ENCODE peak calls at places on chromosomes 3 and 15, in four cellular contexts. One of them, this sample, is unnamed.

GRCh38 chr15:29534378-29534777 is 264.8 kb upstream of the NSMCE3 start:
- DNase-seq in WTC11: no peak
- DNase-seq in SK-N-SH: no peak
- DNase-seq in GM12878: no peak
- DNase-seq in this sample: no peak

GRCh38 chr15:100205549-100206295 is 136.1 kb downstream of the ADAMTS17 start:
- DNase-seq in SK-N-SH: no peak
- DNase-seq in WTC11: no peak
- DNase-seq in GM12878: no peak
- DNase-seq in this sample: no peak

GRCh38 chr3:13115616-13115910 is 42.3 kb upstream of the IQSEC1 start:
- DNase-seq in GM12878: no peak
- DNase-seq in SK-N-SH: no peak
- DNase-seq in WTC11: no peak
- DNase-seq in this sample: no peak

GRCh38 chr3:98734737-98735136 is 28.4 kb upstream of the ST3GAL6 start:
- DNase-seq in SK-N-SH: peak; percentile 72
- DNase-seq in GM12878: no peak
- DNase-seq in WTC11: no peak
- DNase-seq in this sample: no peak

GRCh38 chr15:91589360-91589759 is 264.1 kb upstream of the SLCO3A1 start:
- DNase-seq in WTC11: no peak
- DNase-seq in GM12878: no peak
- DNase-seq in SK-N-SH: no peak
- DNase-seq in this sample: no peak

GRCh38 chr15:67013696-67014095 is 51.7 kb upstream of the SMAD3 start:
- DNase-seq in GM12878: no peak
- DNase-seq in WTC11: peak; percentile 55
- DNase-seq in SK-N-SH: no peak
- DNase-seq in this sample: no peak

GRCh38 chr3:152667267-152667666 is 167.7 kb upstream of the P2RY1 start:
- DNase-seq in WTC11: no peak
- DNase-seq in GM12878: no peak
- DNase-seq in SK-N-SH: no peak
- DNase-seq in this sample: no peak

GRCh38 chr3:139173372-139174108 is 128.8 kb upstream of the PRR23C start:
- DNase-seq in SK-N-SH: no peak
- DNase-seq in WTC11: no peak
- DNase-seq in GM12878: peak; percentile 23
- DNase-seq in this sample: no peak

GRCh38 chr3:37024092-37024491 is 30.8 kb downstream of the MLH1 start:
- DNase-seq in WTC11: no peak
- DNase-seq in GM12878: no peak
- DNase-seq in SK-N-SH: peak; percentile 12
- DNase-seq in this sample: peak; percentile 54

GRCh38 chr3:61110576-61110975 is 140.7 kb downstream of the FHIT start:
- DNase-seq in SK-N-SH: no peak
- DNase-seq in WTC11: no peak
- DNase-seq in GM12878: peak; percentile 28
- DNase-seq in this sample: no peak

GRCh38 chr3:79314962-79315361 is 452.8 kb downstream of the ROBO1 start:
- DNase-seq in GM12878: no peak
- DNase-seq in WTC11: no peak
- DNase-seq in SK-N-SH: no peak
- DNase-seq in this sample: no peak

GRCh38 chr15:55737373-55737772 is 5.6 kb downstream of the PRTG start:
- DNase-seq in WTC11: no peak
- DNase-seq in GM12878: no peak
- DNase-seq in SK-N-SH: peak; percentile 20
- DNase-seq in this sample: peak; percentile 12

GRCh38 chr3:142976621-142977398 is 13.3 kb upstream of the PAQR9 start:
- DNase-seq in SK-N-SH: peak; percentile 66
- DNase-seq in WTC11: no peak
- DNase-seq in GM12878: no peak
- DNase-seq in this sample: peak; percentile 78

GRCh38 chr3:114418724-114419543 is 125.1 kb downstream of the TIGIT start:
- DNase-seq in SK-N-SH: peak; percentile 48
- DNase-seq in WTC11: no peak
- DNase-seq in GM12878: no peak
- DNase-seq in this sample: peak; percentile 43

GRCh38 chr15:75661041-75661778 is 13.5 kb downstream of the SNX33 start:
- DNase-seq in WTC11: peak; percentile 57
- DNase-seq in GM12878: no peak
- DNase-seq in SK-N-SH: no peak
- DNase-seq in this sample: no peak

GRCh38 chr3:52404391-52404790 is 40.5 kb downstream of the SEMA3G start:
- DNase-seq in GM12878: no peak
- DNase-seq in SK-N-SH: no peak
- DNase-seq in WTC11: no peak
- DNase-seq in this sample: no peak

GRCh38 chr3:186331043-186331442 is 31.0 kb downstream of the DGKG start:
- DNase-seq in GM12878: no peak
- DNase-seq in WTC11: no peak
- DNase-seq in SK-N-SH: no peak
- DNase-seq in this sample: no peak

GRCh38 chr3:127473244-127474024 is 117.1 kb downstream of the TPRA1 start:
- DNase-seq in WTC11: peak; percentile 87
- DNase-seq in SK-N-SH: peak; percentile 79
- DNase-seq in GM12878: no peak
- DNase-seq in this sample: peak; percentile 7

GRCh38 chr15:22257668-22258401 is 177.5 kb downstream of the OR4M2 start:
- DNase-seq in GM12878: no peak
- DNase-seq in SK-N-SH: no peak
- DNase-seq in WTC11: no peak
- DNase-seq in this sample: no peak

GRCh38 chr3:172256101-172256687 is 192.1 kb downstream of the GHSR start:
- DNase-seq in WTC11: no peak
- DNase-seq in GM12878: no peak
- DNase-seq in SK-N-SH: no peak
- DNase-seq in this sample: no peak

GRCh38 chr3:132256984-132257383 is 60.2 kb upstream of the ACP3 start:
- DNase-seq in WTC11: peak; percentile 41
- DNase-seq in SK-N-SH: peak; percentile 20
- DNase-seq in GM12878: no peak
- DNase-seq in this sample: no peak

DNA sequence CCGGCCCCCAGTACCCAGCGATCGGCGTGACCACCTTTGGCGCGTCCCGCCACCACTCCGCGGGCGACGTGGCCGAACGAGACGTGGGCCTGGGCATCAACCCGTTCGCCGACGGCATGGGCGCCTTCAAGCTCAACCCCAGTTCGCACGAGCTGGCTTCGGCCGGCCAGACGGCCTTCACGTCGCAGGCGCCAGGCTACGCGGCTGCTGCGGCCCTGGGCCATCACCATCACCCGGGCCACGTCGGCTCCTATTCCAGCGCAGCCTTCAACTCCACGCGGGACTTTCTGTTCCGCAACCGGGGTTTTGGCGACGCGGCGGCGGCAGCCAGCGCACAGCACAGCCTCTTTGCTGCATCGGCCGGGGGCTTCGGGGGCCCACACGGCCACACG is 957 bp downstream of the ZIC1 start:
- DNase-seq in GM12878: no peak
- DNase-seq in WTC11: peak; percentile 24
- DNase-seq in SK-N-SH: no peak
- DNase-seq in this sample: no peak
- TF ChIP-seq USF1 in GM12878: no peak
- TF ChIP-seq USF1 in WTC11: peak; percentile 13
- TF ChIP-seq USF1 in SK-N-SH: no peak
- TF ChIP-seq USF1 in this sample: no peak

DNA sequence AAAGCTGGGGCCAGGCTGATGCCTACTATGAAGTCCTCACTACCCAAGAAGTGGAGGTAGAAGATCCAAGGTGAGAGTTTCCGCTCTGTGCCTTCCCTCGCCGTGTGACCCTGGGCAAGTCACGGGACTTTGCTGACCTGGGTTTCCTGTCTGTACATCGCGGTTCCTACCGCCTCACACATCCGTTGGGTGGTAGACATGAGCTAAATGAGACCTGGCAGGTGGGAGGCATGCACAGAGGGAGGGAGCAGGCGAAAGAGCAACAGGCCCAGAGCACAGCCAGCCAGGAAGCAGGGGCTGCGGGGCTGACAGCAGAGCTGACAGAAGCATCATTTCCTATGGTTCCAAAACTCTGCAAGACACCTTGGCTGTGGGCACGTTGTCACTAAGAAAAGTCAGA is 157.3 kb upstream of the BHLHE40 start:
- DNase-seq in WTC11: no peak
- DNase-seq in GM12878: no peak
- DNase-seq in SK-N-SH: no peak
- DNase-seq in this sample: no peak
- TF ChIP-seq USF1 in WTC11: no peak
- TF ChIP-seq USF1 in GM12878: no peak
- TF ChIP-seq USF1 in SK-N-SH: no peak
- TF ChIP-seq USF1 in this sample: no peak

DNA sequence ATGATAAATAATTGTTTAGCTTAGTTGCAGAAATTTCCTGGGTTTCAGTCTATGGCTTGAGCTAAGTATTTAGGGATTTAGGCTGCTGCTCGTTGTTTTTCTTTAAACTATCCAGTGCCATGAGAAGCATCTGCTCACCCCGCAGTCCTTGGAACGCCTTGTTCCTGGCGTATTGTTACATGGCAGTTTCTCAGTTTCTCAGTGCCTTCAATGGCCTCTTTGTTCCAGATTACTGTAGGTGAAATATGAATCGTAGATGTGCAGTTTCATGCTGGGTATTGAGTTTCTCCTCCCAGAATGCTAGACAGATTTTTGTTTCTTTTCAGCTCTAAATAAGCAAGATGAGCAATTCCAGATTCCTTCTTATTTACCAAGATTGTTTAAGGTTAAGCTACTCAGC is 269.5 kb upstream of the GBE1 start:
- DNase-seq in GM12878: no peak
- DNase-seq in SK-N-SH: no peak
- DNase-seq in WTC11: no peak
- DNase-seq in this sample: no peak
- TF ChIP-seq USF1 in GM12878: no peak
- TF ChIP-seq USF1 in SK-N-SH: no peak
- TF ChIP-seq USF1 in WTC11: no peak
- TF ChIP-seq USF1 in this sample: no peak

GRCh38 chr3:109023656-109024254 is 70.1 kb upstream of the GUCA1C start:
- DNase-seq in SK-N-SH: peak; percentile 27
- DNase-seq in GM12878: peak; percentile 19
- DNase-seq in WTC11: peak; percentile 34
- DNase-seq in this sample: peak; percentile 14
- TF ChIP-seq USF1 in SK-N-SH: no peak
- TF ChIP-seq USF1 in GM12878: no peak
- TF ChIP-seq USF1 in WTC11: no peak
- TF ChIP-seq USF1 in this sample: no peak

GRCh38 chr15:45115312-45115820 is 1.2 kb downstream of the DUOXA2 start:
- DNase-seq in WTC11: no peak
- DNase-seq in SK-N-SH: no peak
- DNase-seq in GM12878: no peak
- DNase-seq in this sample: no peak

GRCh38 chr15:45116482-45117326 is 2.6 kb downstream of the DUOXA2 start:
- DNase-seq in WTC11: peak; percentile 39
- DNase-seq in SK-N-SH: no peak
- DNase-seq in GM12878: no peak
- DNase-seq in this sample: no peak

GRCh38 chr15:45114751-45115085 is 592 bp downstream of the DUOXA2 start:
- DNase-seq in WTC11: no peak
- DNase-seq in SK-N-SH: no peak
- DNase-seq in GM12878: no peak
- DNase-seq in this sample: no peak

GRCh38 chr15:45117327-45118130 is 3.4 kb downstream of the DUOXA2 start:
- DNase-seq in GM12878: no peak
- DNase-seq in SK-N-SH: peak; percentile 55
- DNase-seq in WTC11: no peak
- DNase-seq in this sample: no peak

GRCh38 chr15:45116006-45116481 is 1.9 kb downstream of the DUOXA2 start:
- DNase-seq in WTC11: no peak
- DNase-seq in GM12878: no peak
- DNase-seq in SK-N-SH: no peak
- DNase-seq in this sample: no peak
- TF ChIP-seq USF1 in WTC11: no peak
- TF ChIP-seq USF1 in GM12878: no peak
- TF ChIP-seq USF1 in SK-N-SH: no peak
- TF ChIP-seq USF1 in this sample: no peak

GRCh38 chr15:57216288-57216687 is 160.0 kb upstream of the CGNL1 start:
- DNase-seq in WTC11: no peak
- DNase-seq in GM12878: no peak
- DNase-seq in SK-N-SH: no peak
- DNase-seq in this sample: no peak

GRCh38 chr15:57215371-57215770 is 160.9 kb upstream of the CGNL1 start:
- DNase-seq in GM12878: no peak
- DNase-seq in WTC11: no peak
- DNase-seq in SK-N-SH: no peak
- DNase-seq in this sample: no peak

GRCh38 chr15:57217716-57218598 is 158.3 kb upstream of the CGNL1 start:
- DNase-seq in WTC11: no peak
- DNase-seq in SK-N-SH: no peak
- DNase-seq in GM12878: no peak
- DNase-seq in this sample: no peak

GRCh38 chr15:57220220-57220619 is 156.1 kb upstream of the CGNL1 start:
- DNase-seq in SK-N-SH: peak; percentile 32
- DNase-seq in WTC11: no peak
- DNase-seq in GM12878: no peak
- DNase-seq in this sample: no peak

GRCh38 chr15:57218826-57219576 is 157.3 kb upstream of the CGNL1 start:
- DNase-seq in SK-N-SH: peak; percentile 27
- DNase-seq in GM12878: no peak
- DNase-seq in WTC11: no peak
- DNase-seq in this sample: peak; percentile 30
- TF ChIP-seq USF1 in SK-N-SH: no peak
- TF ChIP-seq USF1 in GM12878: no peak
- TF ChIP-seq USF1 in WTC11: no peak
- TF ChIP-seq USF1 in this sample: no peak

GRCh38 chr3:50167069-50167781 is 12.1 kb downstream of the SEMA3F start:
- DNase-seq in WTC11: no peak
- DNase-seq in SK-N-SH: no peak
- DNase-seq in GM12878: no peak
- DNase-seq in this sample: no peak
- TF ChIP-seq USF1 in WTC11: no peak
- TF ChIP-seq USF1 in SK-N-SH: no peak
- TF ChIP-seq USF1 in GM12878: no peak
- TF ChIP-seq USF1 in this sample: no peak